ENCODE peak calls at places on chromosome 14, in four cellular contexts. S is naive thymus-derived CD8-positive, alpha-beta T cell; U is stimulated activated CD4-positive, alpha-beta T cell treated with anti-CD3 and anti-CD28 coated beads, Interleukin-1b, Interleukin-23, amount 100 ng/mL, for 1 hour; F is upper lobe of left lung. K is an unnamed sample.

GRCh38 chr14:88426271-88426670 is 40.8 kb downstream of the SPATA7 start:
- DNase-seq in F (no peak), S (no peak), U (no peak), K (no peak)

GRCh38 chr14:69749956-69750355 is 17.0 kb upstream of the SRSF5 start:
- DNase-seq in S (no peak), U (no peak), F (no peak), K (peak)

GRCh38 chr14:68627868-68628604 is 164.8 kb downstream of the ZFP36L1 start:
- DNase-seq in F (peak), U (peak), S (peak), K (no peak)

GRCh38 chr14:106610691-106611090 is 1084.3 kb downstream of the TMEM121 start:
- DNase-seq in F (no peak), U (no peak), S (no peak), K (no peak)

GRCh38 chr14:89787525-89787924 is 167.0 kb downstream of the EFCAB11 start:
- DNase-seq in F (no peak), S (no peak), U (no peak), K (no peak)

GRCh38 chr14:104858811-104859426 is 6.1 kb upstream of the CEP170B start:
- DNase-seq in S (no peak), F (no peak), U (no peak), K (no peak)

GRCh38 chr14:75280831-75281690 is 2.4 kb downstream of the FOS start:
- DNase-seq in F (no peak), U (no peak), S (peak), K (no peak)

GRCh38 chr14:69355955-69356321 is 42.2 kb downstream of the ERH start:
- DNase-seq in S (no peak), U (no peak), F (no peak), K (no peak)

GRCh38 chr14:35398095-35398584 is 6.4 kb downstream of the NFKBIA start:
- DNase-seq in S (no peak), F (no peak), U (no peak), K (no peak)

GRCh38 chr14:22918519-22918808 is 485 bp downstream of the RBM23 start:
- DNase-seq in S (no peak), U (no peak), F (no peak), K (peak)